ENCODE peak calls at places on chromosomes 4 and X, in six cellular contexts. One of them, this sample, is unnamed.

GRCh38 chr4:94913316-94913715 is 155.6 kb downstream of the BMPR1B start:
- DNase-seq in neural crest cell: no peak
- DNase-seq in H1: no peak
- DNase-seq in fibroblast of mammary gland: no peak
- DNase-seq in choroid plexus epithelial cell: no peak
- DNase-seq in progenitor cell of endocrine pancreas: no peak
- DNase-seq in this sample: no peak

GRCh38 chrX:48702032-48702431 is 5.5 kb downstream of the SUV39H1 start:
- DNase-seq in neural crest cell: no peak
- DNase-seq in H1: no peak
- DNase-seq in fibroblast of mammary gland: no peak
- DNase-seq in choroid plexus epithelial cell: no peak
- DNase-seq in progenitor cell of endocrine pancreas: no peak
- DNase-seq in this sample: no peak

GRCh38 chrX:110383414-110383813 is 24.8 kb downstream of the RTL9 start:
- DNase-seq in neural crest cell: no peak
- DNase-seq in H1: no peak
- DNase-seq in fibroblast of mammary gland: peak
- DNase-seq in choroid plexus epithelial cell: peak
- DNase-seq in progenitor cell of endocrine pancreas: no peak
- DNase-seq in this sample: no peak

GRCh38 chrX:1600406-1601050 is 9.1 kb downstream of the AKAP17A start:
- DNase-seq in neural crest cell: no peak
- DNase-seq in H1: no peak
- DNase-seq in fibroblast of mammary gland: no peak
- DNase-seq in choroid plexus epithelial cell: no peak
- DNase-seq in progenitor cell of endocrine pancreas: no peak
- DNase-seq in this sample: no peak

GRCh38 chr4:86961605-86962295 is 26.9 kb downstream of the AFF1 start:
- DNase-seq in neural crest cell: no peak
- DNase-seq in H1: no peak
- DNase-seq in fibroblast of mammary gland: peak
- DNase-seq in choroid plexus epithelial cell: peak
- DNase-seq in progenitor cell of endocrine pancreas: no peak
- DNase-seq in this sample: no peak

GRCh38 chr4:2792711-2793577 is at the start of gene SH3BP2:
- DNase-seq in neural crest cell: peak
- DNase-seq in H1: peak
- DNase-seq in fibroblast of mammary gland: no peak
- DNase-seq in choroid plexus epithelial cell: peak
- DNase-seq in progenitor cell of endocrine pancreas: peak
- DNase-seq in this sample: peak

GRCh38 chr4:105057370-105058096 is 89.1 kb upstream of the TET2 start:
- DNase-seq in neural crest cell: no peak
- DNase-seq in H1: no peak
- DNase-seq in fibroblast of mammary gland: no peak
- DNase-seq in choroid plexus epithelial cell: no peak
- DNase-seq in progenitor cell of endocrine pancreas: no peak
- DNase-seq in this sample: no peak

GRCh38 chrX:125782184-125782583 is 383.9 kb downstream of the DCAF12L2 start:
- DNase-seq in neural crest cell: no peak
- DNase-seq in H1: no peak
- DNase-seq in fibroblast of mammary gland: no peak
- DNase-seq in choroid plexus epithelial cell: no peak
- DNase-seq in progenitor cell of endocrine pancreas: no peak
- DNase-seq in this sample: no peak

GRCh38 chrX:15854080-15854655 is 445 bp downstream of the AP1S2 start:
- DNase-seq in neural crest cell: peak
- DNase-seq in H1: peak
- DNase-seq in fibroblast of mammary gland: peak
- DNase-seq in choroid plexus epithelial cell: no peak
- DNase-seq in progenitor cell of endocrine pancreas: peak
- DNase-seq in this sample: no peak

GRCh38 chrX:83185010-83185409 is 323.1 kb upstream of the POU3F4 start:
- DNase-seq in neural crest cell: no peak
- DNase-seq in H1: no peak
- DNase-seq in fibroblast of mammary gland: no peak
- DNase-seq in choroid plexus epithelial cell: no peak
- DNase-seq in progenitor cell of endocrine pancreas: no peak
- DNase-seq in this sample: no peak

GRCh38 chr4:154958621-154959358 is 177.7 kb downstream of the RBM46 start:
- DNase-seq in neural crest cell: no peak
- DNase-seq in H1: no peak
- DNase-seq in fibroblast of mammary gland: peak
- DNase-seq in choroid plexus epithelial cell: peak
- DNase-seq in progenitor cell of endocrine pancreas: no peak
- DNase-seq in this sample: peak

GRCh38 chr4:7183161-7183560 is 9.2 kb upstream of the SORCS2 start:
- DNase-seq in neural crest cell: no peak
- DNase-seq in H1: no peak
- DNase-seq in fibroblast of mammary gland: no peak
- DNase-seq in choroid plexus epithelial cell: no peak
- DNase-seq in progenitor cell of endocrine pancreas: no peak
- DNase-seq in this sample: peak

GRCh38 chr4:9970399-9971011 is 50.8 kb downstream of the SLC2A9 start:
- DNase-seq in neural crest cell: no peak
- DNase-seq in H1: no peak
- DNase-seq in fibroblast of mammary gland: no peak
- DNase-seq in choroid plexus epithelial cell: no peak
- DNase-seq in progenitor cell of endocrine pancreas: no peak
- DNase-seq in this sample: no peak

GRCh38 chr4:9964884-9965283 is 56.4 kb downstream of the SLC2A9 start:
- DNase-seq in neural crest cell: no peak
- DNase-seq in H1: no peak
- DNase-seq in fibroblast of mammary gland: no peak
- DNase-seq in choroid plexus epithelial cell: no peak
- DNase-seq in progenitor cell of endocrine pancreas: no peak
- DNase-seq in this sample: peak

GRCh38 chr4:9969526-9970398 is 51.5 kb downstream of the SLC2A9 start:
- DNase-seq in neural crest cell: no peak
- DNase-seq in H1: no peak
- DNase-seq in fibroblast of mammary gland: no peak
- DNase-seq in choroid plexus epithelial cell: no peak
- DNase-seq in progenitor cell of endocrine pancreas: no peak
- DNase-seq in this sample: no peak

GRCh38 chr4:9971711-9972110 is 49.6 kb downstream of the SLC2A9 start:
- DNase-seq in neural crest cell: no peak
- DNase-seq in H1: no peak
- DNase-seq in fibroblast of mammary gland: no peak
- DNase-seq in choroid plexus epithelial cell: no peak
- DNase-seq in progenitor cell of endocrine pancreas: no peak
- DNase-seq in this sample: no peak

DNA sequence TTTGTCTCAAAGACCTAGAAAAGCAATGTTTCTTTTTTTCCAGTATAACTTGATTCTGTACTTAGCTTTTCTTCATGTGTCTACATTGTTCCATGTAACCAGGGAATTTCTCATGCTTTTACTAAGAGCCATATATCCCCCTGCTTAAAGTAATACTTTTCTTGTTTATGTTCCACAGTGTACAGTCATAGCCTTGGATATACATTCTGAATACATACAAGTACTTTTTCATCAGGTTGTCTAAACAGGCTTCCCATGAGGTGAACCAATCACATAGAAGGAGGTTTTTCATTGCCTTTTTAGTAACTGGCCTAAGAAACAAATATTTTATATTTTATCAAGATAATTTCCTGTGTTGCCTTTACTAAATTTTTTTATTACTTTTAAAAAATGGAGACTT is 52.8 kb downstream of the SLC2A9 start:
- DNase-seq in neural crest cell: no peak
- DNase-seq in H1: no peak
- DNase-seq in fibroblast of mammary gland: no peak
- DNase-seq in choroid plexus epithelial cell: no peak
- DNase-seq in progenitor cell of endocrine pancreas: no peak
- DNase-seq in this sample: no peak
- TF ChIP-seq CTCF in neural crest cell: no peak
- TF ChIP-seq CTCF in H1: no peak
- TF ChIP-seq CTCF in fibroblast of mammary gland: no peak
- TF ChIP-seq CTCF in choroid plexus epithelial cell: no peak
- TF ChIP-seq CTCF in progenitor cell of endocrine pancreas: no peak
- TF ChIP-seq CTCF in this sample: no peak

GRCh38 chrX:47563801-47564315 is 2.9 kb downstream of the ARAF start:
- DNase-seq in neural crest cell: no peak
- DNase-seq in H1: no peak
- DNase-seq in fibroblast of mammary gland: peak
- DNase-seq in choroid plexus epithelial cell: peak
- DNase-seq in progenitor cell of endocrine pancreas: no peak
- DNase-seq in this sample: peak

GRCh38 chrX:47561653-47562151 is 697 bp downstream of the ARAF start:
- DNase-seq in neural crest cell: no peak
- DNase-seq in H1: no peak
- DNase-seq in fibroblast of mammary gland: no peak
- DNase-seq in choroid plexus epithelial cell: no peak
- DNase-seq in progenitor cell of endocrine pancreas: no peak
- DNase-seq in this sample: no peak

GRCh38 chrX:47564438-47565085 is 3.6 kb downstream of the ARAF start:
- DNase-seq in neural crest cell: no peak
- DNase-seq in H1: no peak
- DNase-seq in fibroblast of mammary gland: no peak
- DNase-seq in choroid plexus epithelial cell: no peak
- DNase-seq in progenitor cell of endocrine pancreas: no peak
- DNase-seq in this sample: no peak

GRCh38 chrX:47560831-47561652 is at the start of gene ARAF:
- DNase-seq in neural crest cell: peak
- DNase-seq in H1: peak
- DNase-seq in fibroblast of mammary gland: peak
- DNase-seq in choroid plexus epithelial cell: peak
- DNase-seq in progenitor cell of endocrine pancreas: peak
- DNase-seq in this sample: peak

DNA sequence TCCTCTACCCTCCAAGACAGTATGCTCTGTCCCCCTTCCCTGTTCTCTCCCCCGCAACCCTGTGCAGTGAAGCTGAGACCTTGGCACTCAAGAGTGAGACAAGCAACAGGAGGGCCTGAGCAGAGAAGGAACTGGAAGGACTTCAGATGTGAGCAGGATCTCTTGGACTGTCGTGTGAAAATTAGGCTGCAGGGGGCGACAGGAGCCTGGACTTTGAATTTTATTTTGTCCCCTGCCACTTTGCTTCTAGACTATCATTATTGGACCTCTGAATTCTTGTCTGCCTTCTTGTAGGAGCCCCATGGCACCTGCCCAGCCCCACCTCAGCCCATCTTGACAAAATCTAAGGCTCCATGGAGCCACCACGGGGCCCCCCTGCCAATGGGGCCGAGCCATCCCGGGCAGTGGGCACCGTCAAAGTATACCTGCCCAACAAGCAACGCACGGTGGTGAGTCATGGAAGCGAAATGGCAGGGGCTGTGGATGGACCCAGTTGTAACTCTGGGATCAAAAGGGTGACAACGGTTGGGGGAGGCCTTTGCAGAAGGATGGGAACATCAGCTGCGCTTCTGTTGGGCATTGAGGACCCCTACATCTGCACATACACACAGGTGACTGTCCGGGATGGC is 1.7 kb downstream of the ARAF start:
- DNase-seq in neural crest cell: peak
- DNase-seq in H1: no peak
- DNase-seq in fibroblast of mammary gland: peak
- DNase-seq in choroid plexus epithelial cell: peak
- DNase-seq in progenitor cell of endocrine pancreas: no peak
- DNase-seq in this sample: no peak
- TF ChIP-seq CTCF in neural crest cell: peak
- TF ChIP-seq CTCF in H1: peak
- TF ChIP-seq CTCF in fibroblast of mammary gland: peak
- TF ChIP-seq CTCF in choroid plexus epithelial cell: peak
- TF ChIP-seq CTCF in progenitor cell of endocrine pancreas: peak
- TF ChIP-seq CTCF in this sample: peak

DNA sequence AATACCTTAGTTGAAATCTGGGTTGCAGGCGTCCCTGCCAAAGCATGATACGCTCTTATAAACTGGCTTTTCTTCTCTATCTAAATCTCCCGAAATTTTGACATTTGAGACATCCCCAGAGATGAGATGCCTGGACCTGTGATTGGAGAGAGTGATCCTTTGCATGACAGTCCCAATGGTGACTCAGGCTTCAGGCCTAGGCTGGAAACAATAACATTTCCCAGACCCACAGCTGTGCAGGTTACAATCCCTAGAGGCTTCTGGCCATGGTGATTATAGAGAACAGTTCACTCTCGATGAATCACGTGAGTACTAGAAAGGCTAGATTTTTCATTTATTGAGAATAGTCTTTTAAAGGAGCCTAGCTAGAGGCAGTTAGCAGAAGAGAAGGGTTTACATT is 75.8 kb downstream of the SPATA18 start:
- DNase-seq in neural crest cell: no peak
- DNase-seq in H1: no peak
- DNase-seq in fibroblast of mammary gland: peak
- DNase-seq in choroid plexus epithelial cell: no peak
- DNase-seq in progenitor cell of endocrine pancreas: no peak
- DNase-seq in this sample: peak
- TF ChIP-seq CTCF in neural crest cell: no peak
- TF ChIP-seq CTCF in H1: no peak
- TF ChIP-seq CTCF in fibroblast of mammary gland: no peak
- TF ChIP-seq CTCF in choroid plexus epithelial cell: no peak
- TF ChIP-seq CTCF in progenitor cell of endocrine pancreas: no peak
- TF ChIP-seq CTCF in this sample: no peak

GRCh38 chr4:119300388-119301131 is 21.4 kb downstream of the FABP2 start:
- DNase-seq in neural crest cell: peak
- DNase-seq in H1: peak
- DNase-seq in fibroblast of mammary gland: peak
- DNase-seq in choroid plexus epithelial cell: peak
- DNase-seq in progenitor cell of endocrine pancreas: peak
- DNase-seq in this sample: peak
- TF ChIP-seq CTCF in neural crest cell: peak
- TF ChIP-seq CTCF in H1: peak
- TF ChIP-seq CTCF in fibroblast of mammary gland: no peak
- TF ChIP-seq CTCF in choroid plexus epithelial cell: peak
- TF ChIP-seq CTCF in progenitor cell of endocrine pancreas: peak
- TF ChIP-seq CTCF in this sample: peak

GRCh38 chr4:128345650-128346049 is 58.0 kb upstream of the PGRMC2 start:
- DNase-seq in neural crest cell: no peak
- DNase-seq in H1: no peak
- DNase-seq in fibroblast of mammary gland: no peak
- DNase-seq in choroid plexus epithelial cell: no peak
- DNase-seq in progenitor cell of endocrine pancreas: no peak
- DNase-seq in this sample: no peak

GRCh38 chr4:128338634-128339355 is 51.2 kb upstream of the PGRMC2 start:
- DNase-seq in neural crest cell: no peak
- DNase-seq in H1: no peak
- DNase-seq in fibroblast of mammary gland: peak
- DNase-seq in choroid plexus epithelial cell: peak
- DNase-seq in progenitor cell of endocrine pancreas: no peak
- DNase-seq in this sample: peak

GRCh38 chr4:128337863-128338262 is 50.2 kb upstream of the PGRMC2 start:
- DNase-seq in neural crest cell: no peak
- DNase-seq in H1: no peak
- DNase-seq in fibroblast of mammary gland: no peak
- DNase-seq in choroid plexus epithelial cell: no peak
- DNase-seq in progenitor cell of endocrine pancreas: no peak
- DNase-seq in this sample: no peak

GRCh38 chr4:128342762-128343161 is 55.1 kb upstream of the PGRMC2 start:
- DNase-seq in neural crest cell: no peak
- DNase-seq in H1: no peak
- DNase-seq in fibroblast of mammary gland: no peak
- DNase-seq in choroid plexus epithelial cell: no peak
- DNase-seq in progenitor cell of endocrine pancreas: no peak
- DNase-seq in this sample: no peak

DNA sequence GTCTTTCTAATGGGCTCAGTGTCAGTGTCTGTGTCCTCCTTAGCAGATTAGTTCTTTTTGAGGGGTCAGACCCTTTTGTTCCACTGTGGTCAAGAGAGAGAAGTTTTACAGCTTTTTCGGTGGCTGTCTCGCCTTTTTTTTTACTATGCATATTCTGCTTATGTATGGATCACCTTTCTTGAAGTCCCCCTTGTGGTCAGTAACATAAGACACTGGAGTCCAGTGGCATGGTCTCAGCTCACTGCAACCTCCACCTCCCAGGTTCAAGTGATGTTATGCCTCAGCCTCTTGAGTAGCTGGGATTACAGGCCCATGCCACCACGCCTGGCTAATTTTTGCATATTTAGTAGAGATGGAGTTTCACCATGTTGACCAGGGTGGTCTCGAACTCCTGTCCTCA is 54.0 kb upstream of the PGRMC2 start:
- DNase-seq in neural crest cell: no peak
- DNase-seq in H1: no peak
- DNase-seq in fibroblast of mammary gland: no peak
- DNase-seq in choroid plexus epithelial cell: no peak
- DNase-seq in progenitor cell of endocrine pancreas: no peak
- DNase-seq in this sample: no peak
- TF ChIP-seq CTCF in neural crest cell: no peak
- TF ChIP-seq CTCF in H1: peak
- TF ChIP-seq CTCF in fibroblast of mammary gland: no peak
- TF ChIP-seq CTCF in choroid plexus epithelial cell: no peak
- TF ChIP-seq CTCF in progenitor cell of endocrine pancreas: peak
- TF ChIP-seq CTCF in this sample: no peak

This sample was measured in bronchial epithelial cell.